ENCODE peak calls at places on chromosomes 13 and 19, in ten cellular contexts. One of them, this sample, is unnamed.

GRCh38 chr19:18317998-18318800 is 4.7 kb downstream of the LSM4 start:
- DNase-seq in activated naive CD8-positive, alpha-beta T cell treated with anti-CD3 and anti-CD28 coated beads, Interleukin-2, amount 50 U/mL, for 24 hours: peak
- DNase-seq in left cardiac atrium: peak
- DNase-seq in HS-27A: no peak
- DNase-seq in left lung: peak
- DNase-seq in T-helper 17 cell: peak
- DNase-seq in epithelial cell of proximal tubule: no peak
- DNase-seq in heart left ventricle: peak
- DNase-seq in cardiac fibroblast: no peak
- DNase-seq in hippocampal formation: peak
- DNase-seq in this sample: no peak

GRCh38 chr13:79995334-79995733 is 345.6 kb downstream of the SPRY2 start:
- DNase-seq in activated naive CD8-positive, alpha-beta T cell treated with anti-CD3 and anti-CD28 coated beads, Interleukin-2, amount 50 U/mL, for 24 hours: no peak
- DNase-seq in left cardiac atrium: no peak
- DNase-seq in HS-27A: peak
- DNase-seq in left lung: no peak
- DNase-seq in T-helper 17 cell: no peak
- DNase-seq in epithelial cell of proximal tubule: peak
- DNase-seq in heart left ventricle: no peak
- DNase-seq in cardiac fibroblast: peak
- DNase-seq in hippocampal formation: no peak
- DNase-seq in this sample: no peak

GRCh38 chr19:10508707-10509106 is 5.6 kb upstream of the KEAP1 start:
- DNase-seq in activated naive CD8-positive, alpha-beta T cell treated with anti-CD3 and anti-CD28 coated beads, Interleukin-2, amount 50 U/mL, for 24 hours: no peak
- DNase-seq in left cardiac atrium: no peak
- DNase-seq in HS-27A: no peak
- DNase-seq in left lung: no peak
- DNase-seq in T-helper 17 cell: no peak
- DNase-seq in epithelial cell of proximal tubule: no peak
- DNase-seq in heart left ventricle: no peak
- DNase-seq in cardiac fibroblast: no peak
- DNase-seq in hippocampal formation: no peak
- DNase-seq in this sample: no peak

GRCh38 chr13:42354246-42355117 is 82.5 kb downstream of the AKAP11 start:
- DNase-seq in activated naive CD8-positive, alpha-beta T cell treated with anti-CD3 and anti-CD28 coated beads, Interleukin-2, amount 50 U/mL, for 24 hours: peak
- DNase-seq in left cardiac atrium: no peak
- DNase-seq in HS-27A: no peak
- DNase-seq in left lung: no peak
- DNase-seq in T-helper 17 cell: no peak
- DNase-seq in epithelial cell of proximal tubule: no peak
- DNase-seq in heart left ventricle: no peak
- DNase-seq in cardiac fibroblast: peak
- DNase-seq in hippocampal formation: no peak
- DNase-seq in this sample: no peak

GRCh38 chr13:24664726-24665409 is 15.3 kb upstream of the ATP12A start:
- DNase-seq in activated naive CD8-positive, alpha-beta T cell treated with anti-CD3 and anti-CD28 coated beads, Interleukin-2, amount 50 U/mL, for 24 hours: no peak
- DNase-seq in left cardiac atrium: no peak
- DNase-seq in HS-27A: peak
- DNase-seq in left lung: no peak
- DNase-seq in T-helper 17 cell: no peak
- DNase-seq in epithelial cell of proximal tubule: no peak
- DNase-seq in heart left ventricle: no peak
- DNase-seq in cardiac fibroblast: no peak
- DNase-seq in hippocampal formation: no peak
- DNase-seq in this sample: no peak

GRCh38 chr13:94548382-94549240 is 47.3 kb downstream of the TGDS start:
- DNase-seq in activated naive CD8-positive, alpha-beta T cell treated with anti-CD3 and anti-CD28 coated beads, Interleukin-2, amount 50 U/mL, for 24 hours: no peak
- DNase-seq in left cardiac atrium: peak
- DNase-seq in HS-27A: no peak
- DNase-seq in left lung: peak
- DNase-seq in T-helper 17 cell: no peak
- DNase-seq in epithelial cell of proximal tubule: peak
- DNase-seq in heart left ventricle: peak
- DNase-seq in cardiac fibroblast: peak
- DNase-seq in hippocampal formation: peak
- DNase-seq in this sample: no peak

GRCh38 chr13:114339779-114340534 is 25.7 kb downstream of the CHAMP1 start:
- DNase-seq in activated naive CD8-positive, alpha-beta T cell treated with anti-CD3 and anti-CD28 coated beads, Interleukin-2, amount 50 U/mL, for 24 hours: peak
- DNase-seq in left cardiac atrium: no peak
- DNase-seq in HS-27A: no peak
- DNase-seq in left lung: no peak
- DNase-seq in T-helper 17 cell: no peak
- DNase-seq in epithelial cell of proximal tubule: no peak
- DNase-seq in heart left ventricle: no peak
- DNase-seq in cardiac fibroblast: peak
- DNase-seq in hippocampal formation: no peak
- DNase-seq in this sample: no peak

GRCh38 chr19:1690570-1691307 is 38.3 kb upstream of the TCF3 start:
- DNase-seq in activated naive CD8-positive, alpha-beta T cell treated with anti-CD3 and anti-CD28 coated beads, Interleukin-2, amount 50 U/mL, for 24 hours: peak
- DNase-seq in left cardiac atrium: peak
- DNase-seq in HS-27A: no peak
- DNase-seq in left lung: no peak
- DNase-seq in T-helper 17 cell: no peak
- DNase-seq in epithelial cell of proximal tubule: no peak
- DNase-seq in heart left ventricle: no peak
- DNase-seq in cardiac fibroblast: no peak
- DNase-seq in hippocampal formation: no peak
- DNase-seq in this sample: no peak

GRCh38 chr19:2623743-2624142 is 78.8 kb downstream of the GNG7 start:
- DNase-seq in activated naive CD8-positive, alpha-beta T cell treated with anti-CD3 and anti-CD28 coated beads, Interleukin-2, amount 50 U/mL, for 24 hours: no peak
- DNase-seq in left cardiac atrium: no peak
- DNase-seq in HS-27A: no peak
- DNase-seq in left lung: no peak
- DNase-seq in T-helper 17 cell: no peak
- DNase-seq in epithelial cell of proximal tubule: no peak
- DNase-seq in heart left ventricle: no peak
- DNase-seq in cardiac fibroblast: no peak
- DNase-seq in hippocampal formation: no peak
- DNase-seq in this sample: no peak

GRCh38 chr19:7926021-7926726 is at the start of gene CTXN1:
- DNase-seq in activated naive CD8-positive, alpha-beta T cell treated with anti-CD3 and anti-CD28 coated beads, Interleukin-2, amount 50 U/mL, for 24 hours: peak
- DNase-seq in left cardiac atrium: peak
- DNase-seq in HS-27A: no peak
- DNase-seq in left lung: peak
- DNase-seq in T-helper 17 cell: peak
- DNase-seq in epithelial cell of proximal tubule: no peak
- DNase-seq in heart left ventricle: peak
- DNase-seq in cardiac fibroblast: peak
- DNase-seq in hippocampal formation: peak
- DNase-seq in this sample: no peak

GRCh38 chr13:107866007-107866665 is 349.2 kb downstream of the LIG4 start:
- DNase-seq in activated naive CD8-positive, alpha-beta T cell treated with anti-CD3 and anti-CD28 coated beads, Interleukin-2, amount 50 U/mL, for 24 hours: no peak
- DNase-seq in left cardiac atrium: no peak
- DNase-seq in HS-27A: no peak
- DNase-seq in left lung: no peak
- DNase-seq in T-helper 17 cell: no peak
- DNase-seq in epithelial cell of proximal tubule: no peak
- DNase-seq in heart left ventricle: no peak
- DNase-seq in cardiac fibroblast: peak
- DNase-seq in hippocampal formation: peak
- DNase-seq in this sample: no peak

GRCh38 chr19:40055832-40056504 is at the start of gene ZNF780B:
- DNase-seq in activated naive CD8-positive, alpha-beta T cell treated with anti-CD3 and anti-CD28 coated beads, Interleukin-2, amount 50 U/mL, for 24 hours: peak
- DNase-seq in left cardiac atrium: peak
- DNase-seq in HS-27A: peak
- DNase-seq in left lung: peak
- DNase-seq in T-helper 17 cell: peak
- DNase-seq in epithelial cell of proximal tubule: no peak
- DNase-seq in heart left ventricle: peak
- DNase-seq in cardiac fibroblast: peak
- DNase-seq in hippocampal formation: peak
- DNase-seq in this sample: peak

GRCh38 chr19:13356185-13356584 is 150.1 kb downstream of the CACNA1A start:
- DNase-seq in activated naive CD8-positive, alpha-beta T cell treated with anti-CD3 and anti-CD28 coated beads, Interleukin-2, amount 50 U/mL, for 24 hours: no peak
- DNase-seq in left cardiac atrium: no peak
- DNase-seq in HS-27A: no peak
- DNase-seq in left lung: no peak
- DNase-seq in T-helper 17 cell: no peak
- DNase-seq in epithelial cell of proximal tubule: no peak
- DNase-seq in heart left ventricle: no peak
- DNase-seq in cardiac fibroblast: no peak
- DNase-seq in hippocampal formation: no peak
- DNase-seq in this sample: no peak

GRCh38 chr13:36282818-36283432 is 14.7 kb downstream of the CCDC169 start:
- DNase-seq in activated naive CD8-positive, alpha-beta T cell treated with anti-CD3 and anti-CD28 coated beads, Interleukin-2, amount 50 U/mL, for 24 hours: no peak
- DNase-seq in left cardiac atrium: no peak
- DNase-seq in HS-27A: no peak
- DNase-seq in left lung: no peak
- DNase-seq in T-helper 17 cell: no peak
- DNase-seq in epithelial cell of proximal tubule: no peak
- DNase-seq in heart left ventricle: no peak
- DNase-seq in cardiac fibroblast: peak
- DNase-seq in hippocampal formation: no peak
- DNase-seq in this sample: no peak

GRCh38 chr13:24709186-24709913 is 29.1 kb downstream of the ATP12A start:
- DNase-seq in activated naive CD8-positive, alpha-beta T cell treated with anti-CD3 and anti-CD28 coated beads, Interleukin-2, amount 50 U/mL, for 24 hours: peak
- DNase-seq in left cardiac atrium: no peak
- DNase-seq in HS-27A: no peak
- DNase-seq in left lung: no peak
- DNase-seq in T-helper 17 cell: no peak
- DNase-seq in epithelial cell of proximal tubule: no peak
- DNase-seq in heart left ventricle: no peak
- DNase-seq in cardiac fibroblast: no peak
- DNase-seq in hippocampal formation: no peak
- DNase-seq in this sample: no peak

This sample was measured in Panc1.